ENCODE peak calls at places on chromosomes 2 and 18, in ten cellular contexts. V, W, J, L, G, E, T, N, Q and H are unnamed samples.
A peak's percentile ranks its signal among the peaks of the same experiment; 100 is the strongest.

GRCh38 chr2:75574106-75574505 is 13.4 kb upstream of the EVA1A start:
- DNase-seq in V (no peak), W (peak; percentile 3), J (no peak), L (no peak), G (no peak), E (no peak), T (no peak), N (no peak), Q (no peak), H (no peak)

GRCh38 chr2:6656633-6657032 is 209.1 kb downstream of the CMPK2 start:
- DNase-seq in V (no peak), W (no peak), J (no peak), L (no peak), G (no peak), E (no peak), T (no peak), N (no peak), Q (no peak), H (no peak)

GRCh38 chr2:100981011-100981410 is 21.1 kb upstream of the RPL31 start:
- DNase-seq in V (no peak), W (no peak), J (no peak), L (no peak), G (no peak), E (no peak), T (no peak), N (no peak), Q (no peak), H (no peak)

GRCh38 chr2:112085916-112086669 is 31.0 kb downstream of the TMEM87B start:
- DNase-seq in V (no peak), W (no peak), J (no peak), L (no peak), G (no peak), E (no peak), T (no peak), N (no peak), Q (no peak), H (no peak)

GRCh38 chr2:232871418-232871834 is 1.4 kb downstream of the SNORC start:
- DNase-seq in V (no peak), W (no peak), J (no peak), L (peak; percentile 17), G (no peak), E (no peak), T (no peak), N (peak; percentile 21), Q (no peak), H (no peak)

GRCh38 chr2:86584164-86584913 is 21.1 kb upstream of the CHMP3 start:
- DNase-seq in V (no peak), W (peak; percentile 2), J (no peak), L (no peak), G (peak; percentile 13), E (no peak), T (peak; percentile 13), N (peak; percentile 56), Q (no peak), H (no peak)

GRCh38 chr2:241112592-241112991 is 10.5 kb upstream of the MTERF4 start:
- DNase-seq in V (no peak), W (no peak), J (no peak), L (no peak), G (no peak), E (peak; percentile 21), T (peak; percentile 50), N (no peak), Q (no peak), H (no peak)

GRCh38 chr2:175180701-175181103 is 808 bp downstream of the ATP5MC3 start:
- DNase-seq in V (peak; percentile 55), W (peak; percentile 25), J (no peak), L (peak; percentile 28), G (peak; percentile 74), E (peak; percentile 20), T (peak; percentile 71), N (peak; percentile 76), Q (peak; percentile 42), H (peak; percentile 46)

GRCh38 chr18:57084331-57085298 is 62.3 kb upstream of the BOD1L2 start:
- DNase-seq in V (no peak), W (no peak), J (no peak), L (no peak), G (peak; percentile 67), E (no peak), T (no peak), N (peak; percentile 64), Q (no peak), H (no peak)

GRCh38 chr2:42314892-42315468 is 46.0 kb downstream of the COX7A2L start:
- DNase-seq in V (no peak), W (peak; percentile 62), J (no peak), L (no peak), G (no peak), E (no peak), T (no peak), N (peak; percentile 23), Q (peak; percentile 69), H (no peak)

GRCh38 chr18:56235061-56235772 is 403.2 kb downstream of the TXNL1 start:
- DNase-seq in V (no peak), W (no peak), J (no peak), L (no peak), G (no peak), E (no peak), T (no peak), N (peak; percentile 82), Q (no peak), H (no peak)

GRCh38 chr2:135132314-135132713 is 80.2 kb downstream of the RAB3GAP1 start:
- DNase-seq in V (no peak), W (no peak), J (no peak), L (no peak), G (no peak), E (no peak), T (no peak), N (no peak), Q (no peak), H (no peak)

GRCh38 chr2:94879982-94880377 is 8.8 kb downstream of the TEKT4 start:
- DNase-seq in V (no peak), W (no peak), J (no peak), L (no peak), G (no peak), E (no peak), T (no peak), N (no peak), Q (no peak), H (no peak)

GRCh38 chr18:58135170-58135569 is 91.1 kb downstream of the NEDD4L start:
- DNase-seq in V (no peak), W (peak; percentile 61), J (no peak), L (no peak), G (no peak), E (no peak), T (peak; percentile 23), N (no peak), Q (no peak), H (no peak)

GRCh38 chr18:52353589-52353988 is 13.6 kb downstream of the DCC start:
- DNase-seq in V (no peak), W (no peak), J (no peak), L (peak; percentile 42), G (no peak), E (no peak), T (no peak), N (no peak), Q (no peak), H (no peak)

GRCh38 chr2:119910566-119910965 is 102.3 kb upstream of the EPB41L5 start:
- DNase-seq in V (no peak), W (no peak), J (no peak), L (no peak), G (no peak), E (no peak), T (no peak), N (no peak), Q (no peak), H (no peak)

GRCh38 chr2:121790276-121790956 is 35.0 kb downstream of the TSN start:
- DNase-seq in V (no peak), W (peak; percentile 92), J (peak; percentile 45), L (no peak), G (no peak), E (no peak), T (no peak), N (no peak), Q (peak; percentile 94), H (no peak)

GRCh38 chr2:160491922-160492371 is 1.7 kb downstream of the RBMS1 start:
- DNase-seq in V (no peak), W (peak; percentile 32), J (no peak), L (no peak), G (no peak), E (no peak), T (no peak), N (no peak), Q (peak; percentile 20), H (no peak)

GRCh38 chr2:206392118-206392517 is 51.2 kb upstream of the ADAM23 start:
- DNase-seq in V (peak; percentile 39), W (no peak), J (peak; percentile 18), L (no peak), G (no peak), E (no peak), T (peak; percentile 24), N (no peak), Q (peak; percentile 78), H (peak; percentile 21)

GRCh38 chr2:74554821-74555531 is 456 bp downstream of the DOK1 start:
- DNase-seq in V (peak; percentile 74), W (peak; percentile 25), J (no peak), L (no peak), G (peak; percentile 76), E (peak; percentile 28), T (peak; percentile 55), N (no peak), Q (no peak), H (no peak)

GRCh38 chr2:240596491-240596931 is 10.0 kb downstream of the CAPN10 start:
- DNase-seq in V (no peak), W (no peak), J (no peak), L (peak; percentile 80), G (no peak), E (no peak), T (no peak), N (no peak), Q (no peak), H (peak; percentile 92)

GRCh38 chr2:30764021-30764800 is 43.0 kb downstream of the CAPN13 start:
- DNase-seq in V (no peak), W (no peak), J (no peak), L (no peak), G (no peak), E (no peak), T (no peak), N (no peak), Q (no peak), H (no peak)

GRCh38 chr2:77054938-77055337 is 467.2 kb downstream of the LRRTM4 start:
- DNase-seq in V (peak; percentile 56), W (no peak), J (no peak), L (no peak), G (no peak), E (no peak), T (no peak), N (peak; percentile 46), Q (no peak), H (no peak)

GRCh38 chr18:59801576-59801975 is 98.2 kb upstream of the PMAIP1 start:
- DNase-seq in V (no peak), W (no peak), J (no peak), L (no peak), G (no peak), E (no peak), T (no peak), N (no peak), Q (no peak), H (no peak)

GRCh38 chr2:84919885-84920580 is 14.6 kb downstream of the TMSB10 start:
- DNase-seq in V (no peak), W (peak; percentile 99), J (peak; percentile 49), L (peak; percentile 8), G (no peak), E (no peak), T (peak; percentile 63), N (peak; percentile 24), Q (peak; percentile 80), H (no peak)

GRCh38 chr18:79511271-79511670 is 115.5 kb downstream of the NFATC1 start:
- DNase-seq in V (no peak), W (no peak), J (no peak), L (no peak), G (no peak), E (no peak), T (peak; percentile 3), N (no peak), Q (no peak), H (no peak)

GRCh38 chr2:186614373-186614772 is 24.5 kb downstream of the ITGAV start:
- DNase-seq in V (no peak), W (no peak), J (no peak), L (no peak), G (no peak), E (no peak), T (no peak), N (no peak), Q (no peak), H (no peak)